ENCODE peak calls at places on chromosomes 7 and 10, in nine cellular contexts. One of them, this sample, is unnamed.

GRCh38 chr10:96374985-96375830 is 16.4 kb upstream of the OPALIN start:
- DNase-seq in anterior cingulate cortex: peak
- DNase-seq in GM23248: peak
- DNase-seq in Caki2: peak
- DNase-seq in colonic mucosa: peak
- DNase-seq in HL-60: peak
- DNase-seq in LoVo: peak
- DNase-seq in glutamatergic neuron: peak
- DNase-seq in nucleus accumbens: peak
- DNase-seq in this sample: peak

GRCh38 chr10:7697304-7697822 is 5.8 kb upstream of the ITIH2 start:
- DNase-seq in anterior cingulate cortex: no peak
- DNase-seq in GM23248: no peak
- DNase-seq in Caki2: no peak
- DNase-seq in colonic mucosa: no peak
- DNase-seq in HL-60: no peak
- DNase-seq in LoVo: no peak
- DNase-seq in glutamatergic neuron: no peak
- DNase-seq in nucleus accumbens: no peak
- DNase-seq in this sample: no peak

GRCh38 chr10:114767589-114768393 is 53.8 kb upstream of the FHIP2A start:
- DNase-seq in anterior cingulate cortex: no peak
- DNase-seq in GM23248: peak
- DNase-seq in Caki2: peak
- DNase-seq in colonic mucosa: peak
- DNase-seq in HL-60: no peak
- DNase-seq in LoVo: peak
- DNase-seq in glutamatergic neuron: peak
- DNase-seq in nucleus accumbens: no peak
- DNase-seq in this sample: no peak

GRCh38 chr10:84415539-84416244 is 87.3 kb downstream of the CCSER2 start:
- DNase-seq in anterior cingulate cortex: no peak
- DNase-seq in GM23248: no peak
- DNase-seq in Caki2: no peak
- DNase-seq in colonic mucosa: peak
- DNase-seq in HL-60: peak
- DNase-seq in LoVo: no peak
- DNase-seq in glutamatergic neuron: no peak
- DNase-seq in nucleus accumbens: no peak
- DNase-seq in this sample: no peak

GRCh38 chr7:102236592-102237287 is 49.9 kb upstream of the SH2B2 start:
- DNase-seq in anterior cingulate cortex: no peak
- DNase-seq in GM23248: peak
- DNase-seq in Caki2: peak
- DNase-seq in colonic mucosa: peak
- DNase-seq in HL-60: peak
- DNase-seq in LoVo: peak
- DNase-seq in glutamatergic neuron: peak
- DNase-seq in nucleus accumbens: no peak
- DNase-seq in this sample: peak

GRCh38 chr7:33129806-33130153 is 416 bp downstream of the BBS9 start:
- DNase-seq in anterior cingulate cortex: no peak
- DNase-seq in GM23248: peak
- DNase-seq in Caki2: no peak
- DNase-seq in colonic mucosa: no peak
- DNase-seq in HL-60: no peak
- DNase-seq in LoVo: no peak
- DNase-seq in glutamatergic neuron: no peak
- DNase-seq in nucleus accumbens: no peak
- DNase-seq in this sample: no peak

GRCh38 chr7:95511716-95512260 is 26.0 kb downstream of the ASB4 start:
- DNase-seq in anterior cingulate cortex: peak
- DNase-seq in GM23248: peak
- DNase-seq in Caki2: peak
- DNase-seq in colonic mucosa: peak
- DNase-seq in HL-60: peak
- DNase-seq in LoVo: peak
- DNase-seq in glutamatergic neuron: peak
- DNase-seq in nucleus accumbens: no peak
- DNase-seq in this sample: peak

GRCh38 chr7:42560866-42561265 is 323.9 kb upstream of the GLI3 start:
- DNase-seq in anterior cingulate cortex: no peak
- DNase-seq in GM23248: no peak
- DNase-seq in Caki2: no peak
- DNase-seq in colonic mucosa: no peak
- DNase-seq in HL-60: no peak
- DNase-seq in LoVo: no peak
- DNase-seq in glutamatergic neuron: no peak
- DNase-seq in nucleus accumbens: no peak
- DNase-seq in this sample: no peak

GRCh38 chr7:98165827-98166667 is 45.2 kb upstream of the BHLHA15 start:
- DNase-seq in anterior cingulate cortex: no peak
- DNase-seq in GM23248: peak
- DNase-seq in Caki2: peak
- DNase-seq in colonic mucosa: peak
- DNase-seq in HL-60: peak
- DNase-seq in LoVo: peak
- DNase-seq in glutamatergic neuron: peak
- DNase-seq in nucleus accumbens: no peak
- DNase-seq in this sample: no peak

GRCh38 chr7:36157506-36158320 is 4.7 kb downstream of the EEPD1 start:
- DNase-seq in anterior cingulate cortex: no peak
- DNase-seq in GM23248: no peak
- DNase-seq in Caki2: no peak
- DNase-seq in colonic mucosa: no peak
- DNase-seq in HL-60: no peak
- DNase-seq in LoVo: no peak
- DNase-seq in glutamatergic neuron: no peak
- DNase-seq in nucleus accumbens: no peak
- DNase-seq in this sample: no peak

GRCh38 chr7:50284296-50284695 is 20.2 kb upstream of the IKZF1 start:
- DNase-seq in anterior cingulate cortex: no peak
- DNase-seq in GM23248: no peak
- DNase-seq in Caki2: no peak
- DNase-seq in colonic mucosa: no peak
- DNase-seq in HL-60: no peak
- DNase-seq in LoVo: no peak
- DNase-seq in glutamatergic neuron: no peak
- DNase-seq in nucleus accumbens: no peak
- DNase-seq in this sample: no peak

GRCh38 chr10:132855889-132856288 is 69.9 kb upstream of the NKX6-2 start:
- DNase-seq in anterior cingulate cortex: no peak
- DNase-seq in GM23248: no peak
- DNase-seq in Caki2: no peak
- DNase-seq in colonic mucosa: no peak
- DNase-seq in HL-60: no peak
- DNase-seq in LoVo: no peak
- DNase-seq in glutamatergic neuron: no peak
- DNase-seq in nucleus accumbens: no peak
- DNase-seq in this sample: no peak

GRCh38 chr10:90865400-90865799 is 6.4 kb upstream of the RPP30 start:
- DNase-seq in anterior cingulate cortex: no peak
- DNase-seq in GM23248: peak
- DNase-seq in Caki2: no peak
- DNase-seq in colonic mucosa: no peak
- DNase-seq in HL-60: no peak
- DNase-seq in LoVo: no peak
- DNase-seq in glutamatergic neuron: no peak
- DNase-seq in nucleus accumbens: no peak
- DNase-seq in this sample: no peak

GRCh38 chr10:70694410-70695179 is 22.3 kb downstream of the ADAMTS14 start:
- DNase-seq in anterior cingulate cortex: no peak
- DNase-seq in GM23248: peak
- DNase-seq in Caki2: no peak
- DNase-seq in colonic mucosa: no peak
- DNase-seq in HL-60: no peak
- DNase-seq in LoVo: no peak
- DNase-seq in glutamatergic neuron: no peak
- DNase-seq in nucleus accumbens: no peak
- DNase-seq in this sample: no peak

GRCh38 chr10:79507436-79508167 is 4.7 kb upstream of the EIF5AL1 start:
- DNase-seq in anterior cingulate cortex: no peak
- DNase-seq in GM23248: no peak
- DNase-seq in Caki2: no peak
- DNase-seq in colonic mucosa: no peak
- DNase-seq in HL-60: no peak
- DNase-seq in LoVo: no peak
- DNase-seq in glutamatergic neuron: no peak
- DNase-seq in nucleus accumbens: no peak
- DNase-seq in this sample: no peak

GRCh38 chr7:129271500-129272355 is 46.9 kb downstream of the AHCYL2 start:
- DNase-seq in anterior cingulate cortex: no peak
- DNase-seq in GM23248: peak
- DNase-seq in Caki2: peak
- DNase-seq in colonic mucosa: peak
- DNase-seq in HL-60: peak
- DNase-seq in LoVo: peak
- DNase-seq in glutamatergic neuron: peak
- DNase-seq in nucleus accumbens: no peak
- DNase-seq in this sample: no peak

GRCh38 chr10:111347386-111348005 is 270.7 kb downstream of the ADRA2A start:
- DNase-seq in anterior cingulate cortex: no peak
- DNase-seq in GM23248: no peak
- DNase-seq in Caki2: no peak
- DNase-seq in colonic mucosa: peak
- DNase-seq in HL-60: no peak
- DNase-seq in LoVo: no peak
- DNase-seq in glutamatergic neuron: no peak
- DNase-seq in nucleus accumbens: no peak
- DNase-seq in this sample: no peak

GRCh38 chr7:3159445-3159844 is 115.8 kb upstream of the CARD11 start:
- DNase-seq in anterior cingulate cortex: no peak
- DNase-seq in GM23248: no peak
- DNase-seq in Caki2: no peak
- DNase-seq in colonic mucosa: no peak
- DNase-seq in HL-60: no peak
- DNase-seq in LoVo: no peak
- DNase-seq in glutamatergic neuron: no peak
- DNase-seq in nucleus accumbens: no peak
- DNase-seq in this sample: no peak

GRCh38 chr7:1407883-1408282 is 51.4 kb downstream of the MICALL2 start:
- DNase-seq in anterior cingulate cortex: no peak
- DNase-seq in GM23248: no peak
- DNase-seq in Caki2: no peak
- DNase-seq in colonic mucosa: no peak
- DNase-seq in HL-60: no peak
- DNase-seq in LoVo: no peak
- DNase-seq in glutamatergic neuron: no peak
- DNase-seq in nucleus accumbens: no peak
- DNase-seq in this sample: no peak

GRCh38 chr7:12685550-12685949 is 1.9 kb upstream of the ARL4A start:
- DNase-seq in anterior cingulate cortex: no peak
- DNase-seq in GM23248: peak
- DNase-seq in Caki2: peak
- DNase-seq in colonic mucosa: peak
- DNase-seq in HL-60: peak
- DNase-seq in LoVo: no peak
- DNase-seq in glutamatergic neuron: peak
- DNase-seq in nucleus accumbens: no peak
- DNase-seq in this sample: peak

GRCh38 chr10:116026315-116026714 is 246.7 kb downstream of the GFRA1 start:
- DNase-seq in anterior cingulate cortex: no peak
- DNase-seq in GM23248: no peak
- DNase-seq in Caki2: no peak
- DNase-seq in colonic mucosa: no peak
- DNase-seq in HL-60: no peak
- DNase-seq in LoVo: no peak
- DNase-seq in glutamatergic neuron: no peak
- DNase-seq in nucleus accumbens: no peak
- DNase-seq in this sample: no peak

GRCh38 chr10:133324198-133324792 is 12.4 kb downstream of the CALY start:
- DNase-seq in anterior cingulate cortex: no peak
- DNase-seq in GM23248: peak
- DNase-seq in Caki2: peak
- DNase-seq in colonic mucosa: peak
- DNase-seq in HL-60: peak
- DNase-seq in LoVo: peak
- DNase-seq in glutamatergic neuron: peak
- DNase-seq in nucleus accumbens: no peak
- DNase-seq in this sample: peak

GRCh38 chr10:94205370-94205930 is 157.3 kb downstream of the NOC3L start:
- DNase-seq in anterior cingulate cortex: no peak
- DNase-seq in GM23248: peak
- DNase-seq in Caki2: no peak
- DNase-seq in colonic mucosa: no peak
- DNase-seq in HL-60: no peak
- DNase-seq in LoVo: no peak
- DNase-seq in glutamatergic neuron: no peak
- DNase-seq in nucleus accumbens: no peak
- DNase-seq in this sample: peak

GRCh38 chr10:105063796-105064195 is 422.7 kb downstream of the SORCS3 start:
- DNase-seq in anterior cingulate cortex: no peak
- DNase-seq in GM23248: peak
- DNase-seq in Caki2: peak
- DNase-seq in colonic mucosa: peak
- DNase-seq in HL-60: peak
- DNase-seq in LoVo: peak
- DNase-seq in glutamatergic neuron: peak
- DNase-seq in nucleus accumbens: no peak
- DNase-seq in this sample: no peak